ENCODE peak calls at places on chromosomes 2 and 18, in ten cellular contexts. One of them, this sample, is unnamed.

GRCh38 chr2:150924862-150925261 is 336.8 kb downstream of the RBM43 start:
- DNase-seq in kidney tubule cell: no peak
- DNase-seq in sigmoid colon: no peak
- DNase-seq in naive thymus-derived CD8-positive, alpha-beta T cell: no peak
- DNase-seq in NCI-H2081 treated with DMSO at 0.1 percent for 48 hours: no peak
- DNase-seq in uterus: no peak
- DNase-seq in fibroblast of gingiva: no peak
- DNase-seq in tibial nerve: no peak
- DNase-seq in B cell: no peak
- DNase-seq in transverse colon: no peak
- DNase-seq in this sample: no peak

GRCh38 chr2:12804141-12804857 is 87.6 kb downstream of the TRIB2 start:
- DNase-seq in NCI-H2081 treated with DMSO at 0.1 percent for 48 hours: no peak
- DNase-seq in transverse colon: no peak
- DNase-seq in fibroblast of gingiva: no peak
- DNase-seq in kidney tubule cell: no peak
- DNase-seq in uterus: no peak
- DNase-seq in sigmoid colon: no peak
- DNase-seq in naive thymus-derived CD8-positive, alpha-beta T cell: no peak
- DNase-seq in B cell: no peak
- DNase-seq in tibial nerve: no peak
- DNase-seq in this sample: no peak

GRCh38 chr18:74203811-74204210 is 55.5 kb downstream of the TIMM21 start:
- DNase-seq in transverse colon: no peak
- DNase-seq in B cell: no peak
- DNase-seq in sigmoid colon: no peak
- DNase-seq in fibroblast of gingiva: no peak
- DNase-seq in tibial nerve: no peak
- DNase-seq in naive thymus-derived CD8-positive, alpha-beta T cell: no peak
- DNase-seq in uterus: no peak
- DNase-seq in NCI-H2081 treated with DMSO at 0.1 percent for 48 hours: no peak
- DNase-seq in kidney tubule cell: no peak
- DNase-seq in this sample: no peak

GRCh38 chr2:19802088-19802806 is 99.5 kb downstream of the TTC32 start:
- DNase-seq in tibial nerve: no peak
- DNase-seq in B cell: no peak
- DNase-seq in transverse colon: no peak
- DNase-seq in sigmoid colon: no peak
- DNase-seq in uterus: no peak
- DNase-seq in naive thymus-derived CD8-positive, alpha-beta T cell: no peak
- DNase-seq in fibroblast of gingiva: no peak
- DNase-seq in kidney tubule cell: peak
- DNase-seq in NCI-H2081 treated with DMSO at 0.1 percent for 48 hours: no peak
- DNase-seq in this sample: no peak

GRCh38 chr18:31487251-31488015 is 10.5 kb upstream of the DSG2 start:
- DNase-seq in naive thymus-derived CD8-positive, alpha-beta T cell: no peak
- DNase-seq in tibial nerve: no peak
- DNase-seq in kidney tubule cell: peak
- DNase-seq in uterus: no peak
- DNase-seq in fibroblast of gingiva: no peak
- DNase-seq in B cell: no peak
- DNase-seq in sigmoid colon: no peak
- DNase-seq in NCI-H2081 treated with DMSO at 0.1 percent for 48 hours: no peak
- DNase-seq in transverse colon: no peak
- DNase-seq in this sample: no peak

GRCh38 chr18:41410007-41410406 is 545.0 kb upstream of the PIK3C3 start:
- DNase-seq in uterus: no peak
- DNase-seq in sigmoid colon: no peak
- DNase-seq in tibial nerve: no peak
- DNase-seq in naive thymus-derived CD8-positive, alpha-beta T cell: no peak
- DNase-seq in kidney tubule cell: no peak
- DNase-seq in NCI-H2081 treated with DMSO at 0.1 percent for 48 hours: no peak
- DNase-seq in transverse colon: no peak
- DNase-seq in fibroblast of gingiva: no peak
- DNase-seq in B cell: no peak
- DNase-seq in this sample: no peak

GRCh38 chr2:239609583-239610310 is 208.9 kb upstream of the HDAC4 start:
- DNase-seq in tibial nerve: no peak
- DNase-seq in fibroblast of gingiva: no peak
- DNase-seq in kidney tubule cell: no peak
- DNase-seq in naive thymus-derived CD8-positive, alpha-beta T cell: no peak
- DNase-seq in sigmoid colon: peak
- DNase-seq in uterus: no peak
- DNase-seq in B cell: no peak
- DNase-seq in transverse colon: no peak
- DNase-seq in NCI-H2081 treated with DMSO at 0.1 percent for 48 hours: no peak
- DNase-seq in this sample: no peak

GRCh38 chr2:101047075-101047766 is 45.1 kb downstream of the RPL31 start:
- DNase-seq in sigmoid colon: no peak
- DNase-seq in tibial nerve: no peak
- DNase-seq in transverse colon: no peak
- DNase-seq in fibroblast of gingiva: no peak
- DNase-seq in B cell: no peak
- DNase-seq in NCI-H2081 treated with DMSO at 0.1 percent for 48 hours: no peak
- DNase-seq in uterus: no peak
- DNase-seq in kidney tubule cell: peak
- DNase-seq in naive thymus-derived CD8-positive, alpha-beta T cell: no peak
- DNase-seq in this sample: no peak

GRCh38 chr2:136182315-136182714 is 64.4 kb upstream of the CXCR4 start:
- DNase-seq in uterus: no peak
- DNase-seq in sigmoid colon: no peak
- DNase-seq in B cell: no peak
- DNase-seq in kidney tubule cell: no peak
- DNase-seq in fibroblast of gingiva: no peak
- DNase-seq in naive thymus-derived CD8-positive, alpha-beta T cell: no peak
- DNase-seq in tibial nerve: no peak
- DNase-seq in transverse colon: no peak
- DNase-seq in NCI-H2081 treated with DMSO at 0.1 percent for 48 hours: no peak
- DNase-seq in this sample: no peak

GRCh38 chr2:233210843-233211600 is 40.5 kb upstream of the ATG16L1 start:
- DNase-seq in sigmoid colon: peak
- DNase-seq in B cell: no peak
- DNase-seq in kidney tubule cell: peak
- DNase-seq in uterus: peak
- DNase-seq in naive thymus-derived CD8-positive, alpha-beta T cell: no peak
- DNase-seq in tibial nerve: peak
- DNase-seq in transverse colon: peak
- DNase-seq in fibroblast of gingiva: peak
- DNase-seq in NCI-H2081 treated with DMSO at 0.1 percent for 48 hours: no peak
- DNase-seq in this sample: no peak

GRCh38 chr2:202762546-202762945 is 109.0 kb downstream of the ICA1L start:
- DNase-seq in uterus: no peak
- DNase-seq in sigmoid colon: no peak
- DNase-seq in tibial nerve: no peak
- DNase-seq in transverse colon: no peak
- DNase-seq in fibroblast of gingiva: no peak
- DNase-seq in naive thymus-derived CD8-positive, alpha-beta T cell: peak
- DNase-seq in NCI-H2081 treated with DMSO at 0.1 percent for 48 hours: no peak
- DNase-seq in kidney tubule cell: no peak
- DNase-seq in B cell: no peak
- DNase-seq in this sample: no peak

GRCh38 chr2:178331474-178332431 is 119.2 kb downstream of the PRKRA start:
- DNase-seq in naive thymus-derived CD8-positive, alpha-beta T cell: no peak
- DNase-seq in tibial nerve: no peak
- DNase-seq in kidney tubule cell: no peak
- DNase-seq in NCI-H2081 treated with DMSO at 0.1 percent for 48 hours: no peak
- DNase-seq in B cell: no peak
- DNase-seq in uterus: no peak
- DNase-seq in sigmoid colon: no peak
- DNase-seq in transverse colon: no peak
- DNase-seq in fibroblast of gingiva: no peak
- DNase-seq in this sample: no peak

GRCh38 chr2:218829868-218830451 is 1.6 kb downstream of the PRKAG3 start:
- DNase-seq in transverse colon: no peak
- DNase-seq in uterus: no peak
- DNase-seq in NCI-H2081 treated with DMSO at 0.1 percent for 48 hours: no peak
- DNase-seq in B cell: no peak
- DNase-seq in sigmoid colon: no peak
- DNase-seq in fibroblast of gingiva: no peak
- DNase-seq in naive thymus-derived CD8-positive, alpha-beta T cell: no peak
- DNase-seq in kidney tubule cell: no peak
- DNase-seq in tibial nerve: no peak
- DNase-seq in this sample: no peak

GRCh38 chr18:56799756-56800155 is 148.6 kb downstream of the WDR7 start:
- DNase-seq in kidney tubule cell: no peak
- DNase-seq in uterus: no peak
- DNase-seq in B cell: no peak
- DNase-seq in transverse colon: no peak
- DNase-seq in naive thymus-derived CD8-positive, alpha-beta T cell: no peak
- DNase-seq in fibroblast of gingiva: no peak
- DNase-seq in sigmoid colon: no peak
- DNase-seq in tibial nerve: no peak
- DNase-seq in NCI-H2081 treated with DMSO at 0.1 percent for 48 hours: no peak
- DNase-seq in this sample: no peak

GRCh38 chr18:77123313-77124231 is 9.0 kb downstream of the MBP start:
- DNase-seq in kidney tubule cell: no peak
- DNase-seq in tibial nerve: no peak
- DNase-seq in NCI-H2081 treated with DMSO at 0.1 percent for 48 hours: no peak
- DNase-seq in fibroblast of gingiva: no peak
- DNase-seq in transverse colon: no peak
- DNase-seq in naive thymus-derived CD8-positive, alpha-beta T cell: peak
- DNase-seq in uterus: no peak
- DNase-seq in sigmoid colon: no peak
- DNase-seq in B cell: no peak
- DNase-seq in this sample: no peak

GRCh38 chr2:168272225-168272624 is 24.8 kb upstream of the STK39 start:
- DNase-seq in fibroblast of gingiva: no peak
- DNase-seq in sigmoid colon: no peak
- DNase-seq in NCI-H2081 treated with DMSO at 0.1 percent for 48 hours: no peak
- DNase-seq in B cell: no peak
- DNase-seq in kidney tubule cell: no peak
- DNase-seq in tibial nerve: no peak
- DNase-seq in uterus: no peak
- DNase-seq in naive thymus-derived CD8-positive, alpha-beta T cell: no peak
- DNase-seq in transverse colon: no peak
- DNase-seq in this sample: no peak

GRCh38 chr2:178072383-178073301 is at the start of gene PDE11A:
- DNase-seq in sigmoid colon: peak
- DNase-seq in uterus: peak
- DNase-seq in kidney tubule cell: peak
- DNase-seq in fibroblast of gingiva: peak
- DNase-seq in naive thymus-derived CD8-positive, alpha-beta T cell: no peak
- DNase-seq in NCI-H2081 treated with DMSO at 0.1 percent for 48 hours: no peak
- DNase-seq in B cell: no peak
- DNase-seq in tibial nerve: peak
- DNase-seq in transverse colon: peak
- DNase-seq in this sample: peak

GRCh38 chr2:57296795-57297517 is 749.6 kb upstream of the VRK2 start:
- DNase-seq in tibial nerve: no peak
- DNase-seq in naive thymus-derived CD8-positive, alpha-beta T cell: no peak
- DNase-seq in B cell: no peak
- DNase-seq in kidney tubule cell: peak
- DNase-seq in NCI-H2081 treated with DMSO at 0.1 percent for 48 hours: no peak
- DNase-seq in sigmoid colon: no peak
- DNase-seq in uterus: no peak
- DNase-seq in fibroblast of gingiva: no peak
- DNase-seq in transverse colon: no peak
- DNase-seq in this sample: no peak

GRCh38 chr18:80149667-80150066 is 40.6 kb downstream of the ADNP2 start:
- DNase-seq in fibroblast of gingiva: no peak
- DNase-seq in tibial nerve: no peak
- DNase-seq in transverse colon: no peak
- DNase-seq in B cell: no peak
- DNase-seq in uterus: no peak
- DNase-seq in naive thymus-derived CD8-positive, alpha-beta T cell: no peak
- DNase-seq in sigmoid colon: no peak
- DNase-seq in NCI-H2081 treated with DMSO at 0.1 percent for 48 hours: no peak
- DNase-seq in kidney tubule cell: no peak
- DNase-seq in this sample: no peak

GRCh38 chr2:219252084-219252483 is 959 bp upstream of the TUBA4B start:
- DNase-seq in tibial nerve: no peak
- DNase-seq in fibroblast of gingiva: no peak
- DNase-seq in kidney tubule cell: peak
- DNase-seq in B cell: no peak
- DNase-seq in sigmoid colon: no peak
- DNase-seq in transverse colon: peak
- DNase-seq in naive thymus-derived CD8-positive, alpha-beta T cell: no peak
- DNase-seq in uterus: no peak
- DNase-seq in NCI-H2081 treated with DMSO at 0.1 percent for 48 hours: no peak
- DNase-seq in this sample: no peak

GRCh38 chr2:102050854-102051391 is 59.2 kb downstream of the IL1R2 start:
- DNase-seq in fibroblast of gingiva: peak
- DNase-seq in NCI-H2081 treated with DMSO at 0.1 percent for 48 hours: no peak
- DNase-seq in naive thymus-derived CD8-positive, alpha-beta T cell: no peak
- DNase-seq in kidney tubule cell: peak
- DNase-seq in transverse colon: peak
- DNase-seq in tibial nerve: peak
- DNase-seq in sigmoid colon: peak
- DNase-seq in B cell: no peak
- DNase-seq in uterus: peak
- DNase-seq in this sample: no peak

This sample was measured in NCI-H1930.